ENCODE peak calls at places on chromosome 1, in eight cellular contexts. T is stimulated activated CD4-positive, alpha-beta T cell treated with anti-CD3 and anti-CD28 coated beads, Interleukin-2, amount 100 ng/mL, for 24 hours; I is Daoy; J is left kidney; Y is RPMI7951; N is body of pancreas; F is Calu3; W is DMS79 treated with DMSO at 0.1 percent for 48 hours. Z is an unnamed sample.

GRCh38 chr1:232553809-232554208 is 76.1 kb downstream of the SIPA1L2 start:
- DNase-seq in T (no peak), I (peak; percentile 33), J (no peak), Y (no peak), N (no peak), F (no peak), W (no peak), Z (no peak)

GRCh38 chr1:160296036-160296435 is 11.1 kb upstream of the PEX19 start:
- DNase-seq in T (no peak), I (no peak), J (no peak), Y (no peak), N (no peak), F (no peak), W (no peak), Z (no peak)

GRCh38 chr1:167273027-167273800 is 52.5 kb downstream of the POU2F1 start:
- DNase-seq in T (no peak), I (peak; percentile 70), J (peak; percentile 27), Y (peak; percentile 91), N (no peak), F (no peak), W (peak; percentile 84), Z (no peak)

GRCh38 chr1:167359295-167359694 is 138.6 kb downstream of the POU2F1 start:
- DNase-seq in T (no peak), I (no peak), J (no peak), Y (no peak), N (no peak), F (no peak), W (no peak), Z (no peak)

GRCh38 chr1:58979085-58979484 is 195.2 kb upstream of the JUN start:
- DNase-seq in T (no peak), I (no peak), J (no peak), Y (peak; percentile 76), N (peak; percentile 30), F (no peak), W (no peak), Z (no peak)

GRCh38 chr1:184532199-184532598 is 145.4 kb downstream of the C1orf21 start:
- DNase-seq in T (no peak), I (no peak), J (no peak), Y (no peak), N (no peak), F (no peak), W (no peak), Z (no peak)

GRCh38 chr1:164591858-164592257 is 32.9 kb downstream of the PBX1 start:
- DNase-seq in T (no peak), I (peak; percentile 61), J (peak; percentile 92), Y (peak; percentile 27), N (no peak), F (no peak), W (no peak), Z (no peak)

GRCh38 chr1:18139198-18139981 is 31.8 kb downstream of the IGSF21 start:
- DNase-seq in T (no peak), I (peak; percentile 66), J (no peak), Y (no peak), N (no peak), F (no peak), W (no peak), Z (no peak)

GRCh38 chr1:45304311-45305081 is 22.2 kb upstream of the HPDL start:
- DNase-seq in T (no peak), I (peak; percentile 62), J (peak; percentile 54), Y (peak; percentile 36), N (peak; percentile 32), F (peak; percentile 12), W (peak; percentile 70), Z (peak; percentile 15)

GRCh38 chr1:197868751-197869501 is 33.5 kb upstream of the C1orf53 start:
- DNase-seq in T (peak; percentile 30), I (peak; percentile 44), J (peak; percentile 64), Y (peak; percentile 59), N (peak; percentile 61), F (peak; percentile 62), W (no peak), Z (peak; percentile 49)

GRCh38 chr1:115544131-115544530 is 97.6 kb upstream of the VANGL1 start:
- DNase-seq in T (no peak), I (no peak), J (no peak), Y (no peak), N (no peak), F (no peak), W (no peak), Z (no peak)

GRCh38 chr1:212454741-212455140 is 22.0 kb downstream of the NENF start:
- DNase-seq in T (no peak), I (no peak), J (no peak), Y (no peak), N (no peak), F (no peak), W (no peak), Z (no peak)

GRCh38 chr1:121558514-121558913 is 373.7 kb downstream of the SRGAP2C start:
- DNase-seq in T (no peak), I (peak; percentile 78), J (no peak), Y (peak; percentile 83), N (peak; percentile 12), F (no peak), W (no peak), Z (no peak)

GRCh38 chr1:36279110-36279788 is 26.9 kb upstream of the SH3D21 start:
- DNase-seq in T (no peak), I (no peak), J (no peak), Y (no peak), N (no peak), F (no peak), W (no peak), Z (no peak)

GRCh38 chr1:12343823-12344487 is 114.1 kb downstream of the VPS13D start:
- DNase-seq in T (no peak), I (no peak), J (no peak), Y (no peak), N (no peak), F (no peak), W (no peak), Z (no peak)

GRCh38 chr1:153617677-153618076 is 1.6 kb upstream of the S100A14 start:
- DNase-seq in T (peak; percentile 67), I (no peak), J (peak; percentile 73), Y (no peak), N (no peak), F (peak; percentile 83), W (no peak), Z (peak; percentile 69)

GRCh38 chr1:224211262-224211962 is 28.4 kb downstream of the DEGS1 start:
- DNase-seq in T (no peak), I (peak; percentile 81), J (peak; percentile 57), Y (peak; percentile 41), N (peak; percentile 54), F (peak; percentile 61), W (peak; percentile 70), Z (peak; percentile 84)

GRCh38 chr1:21232044-21232443 is 55.3 kb upstream of the EIF4G3 start:
- DNase-seq in T (peak; percentile 50), I (peak; percentile 58), J (peak; percentile 81), Y (peak; percentile 71), N (peak; percentile 67), F (peak; percentile 38), W (peak; percentile 66), Z (peak; percentile 77)

GRCh38 chr1:168091063-168091462 is 45.7 kb downstream of the GPR161 start:
- DNase-seq in T (no peak), I (no peak), J (no peak), Y (no peak), N (no peak), F (no peak), W (no peak), Z (no peak)

GRCh38 chr1:27403065-27403726 is 10.8 kb downstream of the GPR3 start:
- DNase-seq in T (no peak), I (peak; percentile 83), J (peak; percentile 84), Y (no peak), N (peak; percentile 46), F (no peak), W (no peak), Z (peak; percentile 56)

GRCh38 chr1:247747616-247748015 is 325 bp downstream of the OR14A2 start:
- DNase-seq in T (no peak), I (peak; percentile 63), J (no peak), Y (peak; percentile 67), N (no peak), F (no peak), W (no peak), Z (no peak)

GRCh38 chr1:61092643-61093042 is 10.3 kb downstream of the NFIA start:
- DNase-seq in T (no peak), I (no peak), J (no peak), Y (no peak), N (no peak), F (no peak), W (peak; percentile 69), Z (no peak)

GRCh38 chr1:162371611-162372010 is 5.0 kb downstream of the SPATA46 start:
- DNase-seq in T (no peak), I (no peak), J (no peak), Y (peak; percentile 16), N (no peak), F (no peak), W (no peak), Z (no peak)